ENCODE peak calls at places on chromosome 7, in four cellular contexts. Y is lung, F is A549, G is body of pancreas. V is an unnamed sample.
A peak's percentile ranks its signal among the peaks of the same experiment; 100 is the strongest.

GRCh38 chr7:36034020-36034419 is 119.0 kb upstream of the EEPD1 start:
- DNase-seq in Y (no peak), F (peak; percentile 61), G (no peak), V (no peak)

GRCh38 chr7:140876519-140877248 is 48.0 kb downstream of the BRAF start:
- DNase-seq in Y (no peak), F (no peak), G (no peak), V (no peak)

GRCh38 chr7:91953618-91954017 is 13.0 kb downstream of the AKAP9 start:
- DNase-seq in Y (no peak), F (peak; percentile 22), G (no peak), V (no peak)

GRCh38 chr7:138538518-138538917 is 78.5 kb downstream of the TRIM24 start:
- DNase-seq in Y (no peak), F (no peak), G (no peak), V (no peak)

GRCh38 chr7:123867220-123867619 is 22.3 kb downstream of the HYAL4 start:
- DNase-seq in Y (no peak), F (no peak), G (no peak), V (no peak)

GRCh38 chr7:141231018-141231792 is 157.3 kb downstream of the TMEM178B start:
- DNase-seq in Y (no peak), F (peak; percentile 50), G (peak; percentile 31), V (peak; percentile 76)

GRCh38 chr7:42217053-42217452 is 20.0 kb downstream of the GLI3 start:
- DNase-seq in Y (no peak), F (no peak), G (no peak), V (peak; percentile 54)

GRCh38 chr7:98119257-98119918 is 12.7 kb downstream of the LMTK2 start:
- DNase-seq in Y (no peak), F (peak; percentile 44), G (no peak), V (peak; percentile 65)

GRCh38 chr7:4102231-4102841 is 579.8 kb upstream of the FOXK1 start:
- DNase-seq in Y (no peak), F (no peak), G (no peak), V (no peak)

GRCh38 chr7:11458736-11459483 is 373.1 kb downstream of the THSD7A start:
- DNase-seq in Y (no peak), F (peak; percentile 78), G (peak; percentile 49), V (no peak)

GRCh38 chr7:135536160-135536559 is 21.6 kb upstream of the NUP205 start:
- DNase-seq in Y (peak; percentile 49), F (peak; percentile 46), G (no peak), V (no peak)

GRCh38 chr7:115135769-115136410 is 214.0 kb downstream of the MDFIC start:
- DNase-seq in Y (no peak), F (no peak), G (no peak), V (no peak)

GRCh38 chr7:37394158-37394557 is 54.5 kb downstream of the ELMO1 start:
- DNase-seq in Y (no peak), F (no peak), G (no peak), V (no peak)

GRCh38 chr7:70208236-70209063 is 610.2 kb downstream of the AUTS2 start:
- DNase-seq in Y (no peak), F (peak; percentile 4), G (no peak), V (no peak)

GRCh38 chr7:95028683-95029082 is 121.3 kb downstream of the PPP1R9A start:
- DNase-seq in Y (no peak), F (no peak), G (no peak), V (no peak)

GRCh38 chr7:14144109-14144508 is 154.6 kb upstream of the ETV1 start:
- DNase-seq in Y (no peak), F (no peak), G (no peak), V (no peak)

GRCh38 chr7:39453743-39454355 is 112.4 kb upstream of the YAE1 start:
- DNase-seq in Y (peak; percentile 47), F (peak; percentile 61), G (peak; percentile 34), V (peak; percentile 40)

GRCh38 chr7:68640103-68640502 is 958.2 kb upstream of the AUTS2 start:
- DNase-seq in Y (no peak), F (no peak), G (no peak), V (no peak)

GRCh38 chr7:57868771-57869483 is 418.9 kb downstream of the ZNF716 start:
- DNase-seq in Y (no peak), F (no peak), G (no peak), V (no peak)

GRCh38 chr7:30921951-30922401 is 10.3 kb downstream of the AQP1 start:
- DNase-seq in Y (no peak), F (no peak), G (peak; percentile 16), V (peak; percentile 1)

GRCh38 chr7:24701232-24701898 is 55.9 kb downstream of the GSDME start:
- DNase-seq in Y (no peak), F (no peak), G (no peak), V (peak; percentile 39)

GRCh38 chr7:37433166-37433565 is 15.5 kb downstream of the ELMO1 start:
- DNase-seq in Y (no peak), F (peak; percentile 18), G (no peak), V (peak; percentile 33)

GRCh38 chr7:1536105-1536767 is 5.7 kb downstream of the MAFK start:
- DNase-seq in Y (no peak), F (no peak), G (no peak), V (no peak)

GRCh38 chr7:96675548-96675947 is 34.1 kb downstream of the SEM1 start:
- DNase-seq in Y (no peak), F (no peak), G (no peak), V (no peak)

GRCh38 chr7:43501881-43502280 is 81.0 kb upstream of the STK17A start:
- DNase-seq in Y (no peak), F (no peak), G (no peak), V (no peak)

GRCh38 chr7:131692131-131692960 is 135.9 kb upstream of the PODXL start:
- DNase-seq in Y (peak; percentile 31), F (peak; percentile 59), G (peak; percentile 25), V (peak; percentile 40)

GRCh38 chr7:151447312-151447711 is 7.4 kb upstream of the CRYGN start:
- DNase-seq in Y (no peak), F (no peak), G (peak; percentile 7), V (no peak)

GRCh38 chr7:146966274-146966673 is 849.7 kb downstream of the CNTNAP2 start:
- DNase-seq in Y (no peak), F (no peak), G (no peak), V (no peak)

GRCh38 chr7:57529931-57530330 is 80.0 kb downstream of the ZNF716 start:
- DNase-seq in Y (no peak), F (no peak), G (no peak), V (no peak)

GRCh38 chr7:107661081-107661864 is 645 bp downstream of the SLC26A4 start:
- DNase-seq in Y (peak; percentile 47), F (peak; percentile 60), G (peak; percentile 73), V (peak; percentile 70)

DNA sequence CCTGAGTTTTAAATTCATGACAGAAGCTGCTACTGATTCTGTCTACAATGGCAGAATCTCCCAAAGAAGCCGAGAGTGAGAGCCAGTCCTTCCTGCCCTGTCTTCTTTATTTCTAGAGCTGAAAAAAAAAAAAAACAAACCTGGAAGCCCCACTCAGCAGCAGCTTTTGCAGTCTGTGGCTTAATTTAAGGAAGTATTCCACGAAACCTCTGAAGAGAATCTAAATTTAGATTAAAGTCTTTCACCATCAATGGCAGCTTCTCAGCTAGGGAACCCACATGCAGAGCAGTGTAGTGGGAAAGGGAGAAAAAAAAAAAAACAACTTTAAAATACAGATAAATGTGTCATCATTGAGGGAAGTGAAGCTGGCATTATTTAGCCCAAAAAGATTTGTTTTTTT is 23.4 kb downstream of the SMURF1 start:
- DNase-seq in Y (no peak), F (no peak), G (no peak), V (no peak)
- H3K4me1 ChIP-seq in Y (peaks cover 24% of the 10 kb centered on the region), F (peaks cover 35% of the 10 kb centered on the region), G (peaks cover 26% of the 10 kb centered on the region), V (peaks cover 14% of the 10 kb centered on the region)

DNA sequence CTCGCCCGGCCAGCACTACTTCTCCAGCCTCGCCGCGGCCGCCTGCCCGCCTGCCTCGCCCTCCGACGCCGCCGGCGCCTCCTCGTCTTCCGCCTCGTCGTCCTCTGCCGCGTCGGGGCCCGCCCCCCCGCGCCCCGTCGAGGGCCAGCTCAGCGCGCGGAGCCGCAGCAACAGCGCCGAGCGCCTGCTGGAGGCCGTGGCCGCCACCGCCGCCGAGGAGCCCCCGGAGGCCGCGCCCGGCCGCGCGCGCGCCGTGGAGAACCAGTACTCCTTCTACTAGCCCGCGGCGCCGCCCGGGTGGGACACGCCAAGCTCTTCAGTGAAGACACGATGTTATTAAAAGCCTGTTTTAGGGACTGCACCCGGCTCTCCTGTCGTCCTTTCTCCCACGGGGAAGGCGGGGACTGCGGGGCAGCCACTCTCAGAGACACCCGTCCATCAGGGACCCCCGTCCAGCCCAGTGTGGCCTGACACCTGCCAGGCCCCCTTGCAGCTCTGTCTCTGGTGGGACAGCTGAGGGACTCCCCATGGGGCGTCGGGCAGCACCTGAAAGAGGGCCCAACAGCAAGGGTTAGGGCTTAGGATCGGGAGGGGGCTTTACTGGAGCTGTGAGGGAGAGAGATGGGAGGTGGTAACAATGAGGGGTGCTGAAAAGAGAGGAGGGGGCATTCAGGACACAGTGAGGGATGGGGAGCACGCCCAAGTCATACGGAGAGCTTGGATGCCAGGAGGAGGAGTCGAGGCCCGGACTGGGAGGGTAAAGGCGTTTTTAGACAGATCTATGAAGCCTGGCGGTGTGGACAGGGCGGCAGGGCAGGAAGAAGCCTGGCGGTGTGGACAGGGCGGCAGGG is 34.7 kb downstream of the SPDYE6 start:
- DNase-seq in Y (no peak), F (no peak), G (no peak), V (peak; percentile 23)
- H3K4me1 ChIP-seq in Y (no peaks in the 10 kb centered on the region), F (no peaks in the 10 kb centered on the region), G (no peaks in the 10 kb centered on the region), V (peaks cover 17% of the 10 kb centered on the region)

GRCh38 chr7:101950450-101951119 is 133.2 kb downstream of the CUX1 start:
- DNase-seq in Y (no peak), F (peak; percentile 61), G (no peak), V (no peak)
- H3K4me1 ChIP-seq in Y (peaks cover 18% of the 10 kb centered on the region), F (peaks cover 35% of the 10 kb centered on the region), G (peaks cover 16% of the 10 kb centered on the region), V (peaks cover 5% of the 10 kb centered on the region)

GRCh38 chr7:47402941-47403340 is 179.0 kb downstream of the TNS3 start:
- DNase-seq in Y (no peak), F (no peak), G (no peak), V (no peak)

GRCh38 chr7:47403341-47403866 is 178.5 kb downstream of the TNS3 start:
- DNase-seq in Y (no peak), F (no peak), G (no peak), V (no peak)

GRCh38 chr7:47400001-47400400 is 181.9 kb downstream of the TNS3 start:
- DNase-seq in Y (no peak), F (no peak), G (no peak), V (peak; percentile 33)

GRCh38 chr7:47400741-47401206 is 181.1 kb downstream of the TNS3 start:
- DNase-seq in Y (no peak), F (no peak), G (no peak), V (peak; percentile 81)

DNA sequence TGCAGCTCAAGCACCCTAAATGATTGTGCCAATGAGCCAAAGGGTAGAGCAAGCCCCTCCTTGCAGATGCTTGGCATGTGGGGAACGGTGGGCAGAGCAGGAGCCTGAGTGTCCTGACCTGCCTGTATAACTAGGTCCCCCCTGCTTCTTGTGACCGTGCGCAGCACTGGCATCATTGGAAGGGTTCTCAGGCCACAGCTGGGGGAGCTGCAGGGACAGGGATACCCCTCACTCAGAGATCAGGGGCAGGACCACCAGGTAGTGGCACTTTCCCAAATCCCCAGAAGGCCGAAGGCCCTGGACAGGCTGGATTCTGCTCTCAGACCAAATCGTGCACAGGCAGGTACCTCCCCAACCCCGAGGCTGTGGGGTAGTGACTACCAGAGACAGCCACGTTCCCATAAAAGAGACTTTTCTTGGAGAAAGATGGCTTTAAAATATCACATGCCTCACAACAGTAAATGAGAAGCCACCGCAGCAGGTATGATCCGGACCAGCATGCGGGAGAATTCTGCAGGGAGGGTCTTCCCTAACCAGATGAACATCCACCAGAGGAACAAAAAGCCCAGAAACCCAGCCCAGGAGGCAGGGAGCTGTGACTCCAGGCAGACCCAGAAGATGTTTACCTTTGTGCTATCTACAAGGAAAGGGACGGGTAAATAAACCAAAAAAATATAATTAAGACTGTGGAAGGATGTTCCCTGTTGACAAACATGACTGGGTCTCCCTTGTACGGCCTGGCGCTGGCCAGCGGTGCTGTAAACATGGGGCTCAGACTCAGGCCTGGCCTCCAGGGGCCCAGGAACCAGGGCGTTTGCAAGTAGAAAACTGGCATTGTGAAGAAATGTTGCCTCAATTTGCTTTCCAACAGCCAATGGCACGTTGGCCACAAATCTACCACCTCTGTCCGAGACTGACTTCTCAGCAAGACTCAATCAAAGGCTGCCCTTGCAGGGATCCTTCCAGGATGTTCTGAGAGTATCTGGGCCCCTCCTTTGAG is 180.0 kb downstream of the TNS3 start:
- DNase-seq in Y (no peak), F (no peak), G (no peak), V (no peak)
- H3K4me1 ChIP-seq in Y (no peaks in the 10 kb centered on the region), F (peaks cover 25% of the 10 kb centered on the region), G (peaks cover 31% of the 10 kb centered on the region), V (peaks cover 43% of the 10 kb centered on the region)

V was measured in thyroid gland.